ENCODE peak calls at places on chromosomes 3 and 15, in nine cellular contexts. B is T-cell, N is HFFc6, H is HS-5, D is T47D, P is T-helper 17 cell, T is A673, R is foreskin fibroblast, V is neuronal stem cell. F is an unnamed sample.

GRCh38 chr15:70792171-70792573 is 28.8 kb upstream of the UACA start:
- DNase-seq in R (peak; percentile 87), P (no peak), D (no peak), N (peak; percentile 96), T (no peak), V (no peak), H (peak; percentile 80), B (no peak), F (no peak)

GRCh38 chr3:141227752-141228151 is 3.9 kb upstream of the PXYLP1 start:
- DNase-seq in B (no peak), T (peak; percentile 77), R (peak; percentile 36), H (no peak), N (no peak), V (no peak), D (no peak), P (no peak), F (no peak)

GRCh38 chr3:125602752-125603649 is 7.7 kb upstream of the OSBPL11 start:
- DNase-seq in D (no peak), P (no peak), R (peak; percentile 29), T (peak; percentile 69), N (no peak), V (no peak), H (peak; percentile 85), B (no peak), F (no peak)

GRCh38 chr3:25817638-25818037 is 27.7 kb downstream of the OXSM start:
- DNase-seq in T (no peak), B (no peak), R (no peak), V (no peak), H (no peak), D (no peak), N (no peak), P (no peak), F (no peak)

GRCh38 chr3:102129774-102130608 is 280.7 kb downstream of the NFKBIZ start:
- DNase-seq in T (no peak), N (peak; percentile 68), D (no peak), P (no peak), B (no peak), H (peak; percentile 34), V (no peak), R (peak; percentile 85), F (no peak)

GRCh38 chr3:171695476-171695875 is 114.8 kb downstream of the PLD1 start:
- DNase-seq in P (no peak), D (no peak), T (no peak), N (no peak), H (no peak), V (no peak), R (no peak), B (no peak), F (no peak)

GRCh38 chr15:37824717-37825382 is 109.6 kb upstream of the TMCO5A start:
- DNase-seq in P (no peak), H (peak; percentile 93), N (peak; percentile 96), V (no peak), T (peak; percentile 55), R (peak; percentile 95), D (no peak), B (no peak), F (no peak)

GRCh38 chr3:52374173-52374572 is 58.1 kb downstream of the DNAH1 start:
- DNase-seq in N (no peak), T (no peak), V (no peak), B (no peak), R (peak; percentile 16), P (no peak), D (no peak), H (no peak), F (no peak)

GRCh38 chr3:167375478-167375877 is 4.6 kb downstream of the ZBBX start:
- DNase-seq in B (no peak), V (no peak), P (no peak), N (no peak), D (no peak), H (no peak), R (no peak), T (no peak), F (no peak)

GRCh38 chr3:94159062-94159726 is 96.3 kb downstream of the NSUN3 start:
- DNase-seq in T (peak; percentile 78), P (no peak), R (peak; percentile 2), D (no peak), B (no peak), N (peak; percentile 19), V (no peak), H (no peak), F (no peak)

GRCh38 chr15:29110733-29111132 is 158.9 kb downstream of the NSMCE3 start:
- DNase-seq in T (no peak), P (no peak), R (no peak), N (no peak), D (no peak), H (no peak), V (no peak), B (no peak), F (no peak)

GRCh38 chr3:174859109-174859735 is at the start of gene NAALADL2:
- DNase-seq in P (no peak), R (no peak), B (no peak), D (peak; percentile 28), N (no peak), T (no peak), H (no peak), V (no peak), F (no peak)